ENCODE peak calls at places on chromosomes 12 and 14, in ten cellular contexts. One of them, this sample, is unnamed.

GRCh38 chr12:79978692-79979091 is 43.8 kb upstream of the PPP1R12A start:
- DNase-seq in body of pancreas: no peak
- DNase-seq in lower leg skin: no peak
- DNase-seq in A549: no peak
- DNase-seq in tibial nerve: no peak
- DNase-seq in H1: no peak
- DNase-seq in adrenal gland: no peak
- DNase-seq in stomach: no peak
- DNase-seq in GM12878: no peak
- DNase-seq in IMR-90: no peak
- DNase-seq in this sample: no peak

GRCh38 chr12:104928036-104928770 is 29.9 kb downstream of the SLC41A2 start:
- DNase-seq in body of pancreas: no peak
- DNase-seq in lower leg skin: no peak
- DNase-seq in A549: no peak
- DNase-seq in tibial nerve: no peak
- DNase-seq in H1: no peak
- DNase-seq in adrenal gland: no peak
- DNase-seq in stomach: no peak
- DNase-seq in GM12878: no peak
- DNase-seq in IMR-90: no peak
- DNase-seq in this sample: no peak

GRCh38 chr14:23401331-23401730 is 6.7 kb downstream of the MYH6 start:
- DNase-seq in body of pancreas: no peak
- DNase-seq in lower leg skin: no peak
- DNase-seq in A549: no peak
- DNase-seq in tibial nerve: no peak
- DNase-seq in H1: no peak
- DNase-seq in adrenal gland: no peak
- DNase-seq in stomach: no peak
- DNase-seq in GM12878: no peak
- DNase-seq in IMR-90: no peak
- DNase-seq in this sample: no peak

GRCh38 chr12:31880340-31880739 is 78.9 kb upstream of the RESF1 start:
- DNase-seq in body of pancreas: no peak
- DNase-seq in lower leg skin: no peak
- DNase-seq in A549: no peak
- DNase-seq in tibial nerve: no peak
- DNase-seq in H1: no peak
- DNase-seq in adrenal gland: no peak
- DNase-seq in stomach: no peak
- DNase-seq in GM12878: no peak
- DNase-seq in IMR-90: no peak
- DNase-seq in this sample: no peak

GRCh38 chr12:54004063-54004840 is 4.3 kb downstream of the HOXC9 start:
- DNase-seq in body of pancreas: no peak
- DNase-seq in lower leg skin: no peak
- DNase-seq in A549: no peak
- DNase-seq in tibial nerve: no peak
- DNase-seq in H1: no peak
- DNase-seq in adrenal gland: no peak
- DNase-seq in stomach: no peak
- DNase-seq in GM12878: no peak
- DNase-seq in IMR-90: no peak
- DNase-seq in this sample: no peak

GRCh38 chr14:50260072-50260471 is 28.7 kb upstream of the SOS2 start:
- DNase-seq in body of pancreas: no peak
- DNase-seq in lower leg skin: no peak
- DNase-seq in A549: no peak
- DNase-seq in tibial nerve: no peak
- DNase-seq in H1: no peak
- DNase-seq in adrenal gland: no peak
- DNase-seq in stomach: no peak
- DNase-seq in GM12878: no peak
- DNase-seq in IMR-90: no peak
- DNase-seq in this sample: no peak

GRCh38 chr12:17793854-17794253 is 296.1 kb downstream of the RERGL start:
- DNase-seq in body of pancreas: no peak
- DNase-seq in lower leg skin: no peak
- DNase-seq in A549: no peak
- DNase-seq in tibial nerve: no peak
- DNase-seq in H1: no peak
- DNase-seq in adrenal gland: no peak
- DNase-seq in stomach: no peak
- DNase-seq in GM12878: no peak
- DNase-seq in IMR-90: no peak
- DNase-seq in this sample: no peak

GRCh38 chr14:23174266-23174665 is 9.2 kb downstream of the SLC7A8 start:
- DNase-seq in body of pancreas: no peak
- DNase-seq in lower leg skin: no peak
- DNase-seq in A549: no peak
- DNase-seq in tibial nerve: no peak
- DNase-seq in H1: no peak
- DNase-seq in adrenal gland: no peak
- DNase-seq in stomach: no peak
- DNase-seq in GM12878: no peak
- DNase-seq in IMR-90: peak; percentile 48
- DNase-seq in this sample: no peak

GRCh38 chr12:65827827-65828231 is 3.5 kb downstream of the HMGA2 start:
- DNase-seq in body of pancreas: no peak
- DNase-seq in lower leg skin: no peak
- DNase-seq in A549: no peak
- DNase-seq in tibial nerve: no peak
- DNase-seq in H1: no peak
- DNase-seq in adrenal gland: no peak
- DNase-seq in stomach: no peak
- DNase-seq in GM12878: no peak
- DNase-seq in IMR-90: no peak
- DNase-seq in this sample: no peak

GRCh38 chr12:65832217-65832616 is 7.9 kb downstream of the HMGA2 start:
- DNase-seq in body of pancreas: no peak
- DNase-seq in lower leg skin: no peak
- DNase-seq in A549: no peak
- DNase-seq in tibial nerve: no peak
- DNase-seq in H1: no peak
- DNase-seq in adrenal gland: no peak
- DNase-seq in stomach: no peak
- DNase-seq in GM12878: no peak
- DNase-seq in IMR-90: no peak
- DNase-seq in this sample: no peak

GRCh38 chr12:65830305-65830704 is 6.0 kb downstream of the HMGA2 start:
- DNase-seq in body of pancreas: no peak
- DNase-seq in lower leg skin: no peak
- DNase-seq in A549: no peak
- DNase-seq in tibial nerve: no peak
- DNase-seq in H1: no peak
- DNase-seq in adrenal gland: no peak
- DNase-seq in stomach: no peak
- DNase-seq in GM12878: no peak
- DNase-seq in IMR-90: peak; percentile 68
- DNase-seq in this sample: no peak

GRCh38 chr12:65828711-65829339 is 4.5 kb downstream of the HMGA2 start:
- DNase-seq in body of pancreas: no peak
- DNase-seq in lower leg skin: no peak
- DNase-seq in A549: no peak
- DNase-seq in tibial nerve: no peak
- DNase-seq in H1: no peak
- DNase-seq in adrenal gland: no peak
- DNase-seq in stomach: no peak
- DNase-seq in GM12878: no peak
- DNase-seq in IMR-90: no peak
- DNase-seq in this sample: no peak

GRCh38 chr12:65829716-65830115 is 5.4 kb downstream of the HMGA2 start:
- DNase-seq in body of pancreas: no peak
- DNase-seq in lower leg skin: no peak
- DNase-seq in A549: no peak
- DNase-seq in tibial nerve: no peak
- DNase-seq in H1: no peak
- DNase-seq in adrenal gland: no peak
- DNase-seq in stomach: no peak
- DNase-seq in GM12878: no peak
- DNase-seq in IMR-90: no peak
- DNase-seq in this sample: no peak
- TF ChIP-seq POLR2A in body of pancreas: no peak
- TF ChIP-seq POLR2A in lower leg skin: no peak
- TF ChIP-seq POLR2A in A549: no peak
- TF ChIP-seq POLR2A in tibial nerve: no peak
- TF ChIP-seq POLR2A in H1: no peak
- TF ChIP-seq POLR2A in adrenal gland: no peak
- TF ChIP-seq POLR2A in stomach: no peak
- TF ChIP-seq POLR2A in GM12878: no peak
- TF ChIP-seq POLR2A in IMR-90: no peak
- TF ChIP-seq POLR2A in this sample: no peak

GRCh38 chr12:76029982-76030377 is 1.6 kb downstream of the PHLDA1 start:
- DNase-seq in body of pancreas: peak; percentile 18
- DNase-seq in lower leg skin: no peak
- DNase-seq in A549: no peak
- DNase-seq in tibial nerve: no peak
- DNase-seq in H1: no peak
- DNase-seq in adrenal gland: no peak
- DNase-seq in stomach: no peak
- DNase-seq in GM12878: no peak
- DNase-seq in IMR-90: peak; percentile 49
- DNase-seq in this sample: no peak

GRCh38 chr12:76030378-76031080 is 1.0 kb downstream of the PHLDA1 start:
- DNase-seq in body of pancreas: peak; percentile 56
- DNase-seq in lower leg skin: no peak
- DNase-seq in A549: no peak
- DNase-seq in tibial nerve: no peak
- DNase-seq in H1: no peak
- DNase-seq in adrenal gland: peak; percentile 75
- DNase-seq in stomach: peak; percentile 41
- DNase-seq in GM12878: no peak
- DNase-seq in IMR-90: peak; percentile 52
- DNase-seq in this sample: peak; percentile 22

GRCh38 chr12:76026643-76027063 is 4.9 kb downstream of the PHLDA1 start:
- DNase-seq in body of pancreas: no peak
- DNase-seq in lower leg skin: no peak
- DNase-seq in A549: no peak
- DNase-seq in tibial nerve: no peak
- DNase-seq in H1: no peak
- DNase-seq in adrenal gland: no peak
- DNase-seq in stomach: no peak
- DNase-seq in GM12878: no peak
- DNase-seq in IMR-90: peak; percentile 67
- DNase-seq in this sample: no peak

GRCh38 chr12:76031081-76031413 is 529 bp downstream of the PHLDA1 start:
- DNase-seq in body of pancreas: no peak
- DNase-seq in lower leg skin: no peak
- DNase-seq in A549: no peak
- DNase-seq in tibial nerve: no peak
- DNase-seq in H1: no peak
- DNase-seq in adrenal gland: no peak
- DNase-seq in stomach: no peak
- DNase-seq in GM12878: no peak
- DNase-seq in IMR-90: no peak
- DNase-seq in this sample: no peak

GRCh38 chr12:76028649-76029277 is 2.8 kb downstream of the PHLDA1 start:
- DNase-seq in body of pancreas: no peak
- DNase-seq in lower leg skin: no peak
- DNase-seq in A549: no peak
- DNase-seq in tibial nerve: no peak
- DNase-seq in H1: no peak
- DNase-seq in adrenal gland: no peak
- DNase-seq in stomach: no peak
- DNase-seq in GM12878: no peak
- DNase-seq in IMR-90: no peak
- DNase-seq in this sample: no peak
- H3K4me3 ChIP-seq in body of pancreas: no peak overlapping the region
- H3K4me3 ChIP-seq in lower leg skin: no peak overlapping the region
- H3K4me3 ChIP-seq in A549: peak overlapping the region; percentile 87
- H3K4me3 ChIP-seq in tibial nerve: peak overlapping the region; percentile 80
- H3K4me3 ChIP-seq in H1: peak overlapping the region; percentile 94
- H3K4me3 ChIP-seq in adrenal gland: peak overlapping the region; percentile 72
- H3K4me3 ChIP-seq in stomach: peak overlapping the region; percentile 69
- H3K4me3 ChIP-seq in GM12878: no peak overlapping the region
- H3K4me3 ChIP-seq in IMR-90: peak overlapping the region; percentile 98
- H3K4me3 ChIP-seq in this sample: peak overlapping the region; percentile 77

DNA sequence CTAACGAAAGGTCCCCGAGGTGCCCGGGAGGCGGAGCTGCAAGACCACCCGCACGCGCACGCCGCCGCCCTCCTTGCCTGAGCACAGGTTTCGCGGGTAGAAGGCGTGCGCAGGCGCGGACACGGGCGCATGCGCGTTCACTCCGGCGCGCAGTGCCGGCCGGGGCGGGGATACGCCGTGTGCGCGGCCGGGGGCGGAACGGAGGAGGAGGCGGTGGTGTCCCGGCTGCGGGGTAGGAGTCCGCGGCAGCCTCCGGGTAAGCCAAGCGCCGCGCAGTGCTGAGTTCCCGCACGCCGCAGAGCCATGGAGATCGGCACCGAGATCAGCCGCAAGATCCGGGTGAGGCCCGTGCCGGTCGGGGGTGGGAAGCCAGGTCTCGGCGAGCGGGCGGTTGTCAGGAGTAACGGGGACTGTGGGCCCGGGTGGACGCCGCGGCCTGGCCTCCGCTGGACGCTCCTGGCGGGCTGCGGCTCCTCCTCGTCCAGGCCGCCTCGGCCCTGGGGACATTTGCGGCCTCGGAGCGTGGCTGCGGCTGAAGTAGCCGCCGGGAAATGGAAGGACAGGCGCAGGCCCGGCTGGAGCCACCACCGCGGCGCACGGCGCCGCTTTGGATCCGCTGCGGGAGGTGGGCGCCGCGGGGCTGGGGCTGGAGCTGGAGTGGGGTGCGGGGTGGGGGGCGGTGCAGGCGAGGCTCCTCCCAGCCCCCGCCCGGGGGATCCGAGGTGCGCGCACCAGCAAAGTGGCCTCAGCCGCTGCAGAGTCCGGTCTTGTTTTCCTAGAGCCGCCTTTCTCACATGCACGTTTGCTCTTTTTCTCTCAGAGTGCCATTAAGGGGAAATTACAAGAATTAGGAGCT is at the start of gene ZC3H14:
- DNase-seq in body of pancreas: peak; percentile 86
- DNase-seq in lower leg skin: peak; percentile 56
- DNase-seq in A549: peak; percentile 82
- DNase-seq in tibial nerve: peak; percentile 59
- DNase-seq in H1: no peak
- DNase-seq in adrenal gland: peak; percentile 89
- DNase-seq in stomach: peak; percentile 84
- DNase-seq in GM12878: peak; percentile 71
- DNase-seq in IMR-90: peak; percentile 80
- DNase-seq in this sample: peak; percentile 72
- TF ChIP-seq POLR2A in body of pancreas: peak; percentile 86
- TF ChIP-seq POLR2A in lower leg skin: no peak
- TF ChIP-seq POLR2A in A549: peak; percentile 85
- TF ChIP-seq POLR2A in tibial nerve: peak; percentile 75
- TF ChIP-seq POLR2A in H1: peak; percentile 79
- TF ChIP-seq POLR2A in adrenal gland: peak; percentile 28
- TF ChIP-seq POLR2A in stomach: no peak
- TF ChIP-seq POLR2A in GM12878: peak; percentile 92
- TF ChIP-seq POLR2A in IMR-90: peak; percentile 61
- TF ChIP-seq POLR2A in this sample: peak; percentile 81

GRCh38 chr14:101118746-101119610 is 215.5 kb upstream of the RTL1 start:
- DNase-seq in body of pancreas: no peak
- DNase-seq in lower leg skin: peak; percentile 10
- DNase-seq in A549: no peak
- DNase-seq in tibial nerve: peak; percentile 54
- DNase-seq in H1: no peak
- DNase-seq in adrenal gland: peak; percentile 44
- DNase-seq in stomach: peak; percentile 17
- DNase-seq in GM12878: no peak
- DNase-seq in IMR-90: no peak
- DNase-seq in this sample: peak; percentile 27

GRCh38 chr14:101121399-101122113 is 218.0 kb upstream of the RTL1 start:
- DNase-seq in body of pancreas: no peak
- DNase-seq in lower leg skin: no peak
- DNase-seq in A549: no peak
- DNase-seq in tibial nerve: no peak
- DNase-seq in H1: no peak
- DNase-seq in adrenal gland: peak; percentile 37
- DNase-seq in stomach: peak; percentile 18
- DNase-seq in GM12878: no peak
- DNase-seq in IMR-90: no peak
- DNase-seq in this sample: peak; percentile 34

GRCh38 chr14:101119830-101120571 is 216.5 kb upstream of the RTL1 start:
- DNase-seq in body of pancreas: no peak
- DNase-seq in lower leg skin: peak; percentile 12
- DNase-seq in A549: no peak
- DNase-seq in tibial nerve: no peak
- DNase-seq in H1: no peak
- DNase-seq in adrenal gland: peak; percentile 50
- DNase-seq in stomach: peak; percentile 22
- DNase-seq in GM12878: no peak
- DNase-seq in IMR-90: peak; percentile 11
- DNase-seq in this sample: no peak

GRCh38 chr14:101122114-101122854 is 218.8 kb upstream of the RTL1 start:
- DNase-seq in body of pancreas: no peak
- DNase-seq in lower leg skin: no peak
- DNase-seq in A549: no peak
- DNase-seq in tibial nerve: no peak
- DNase-seq in H1: no peak
- DNase-seq in adrenal gland: peak; percentile 43
- DNase-seq in stomach: peak; percentile 11
- DNase-seq in GM12878: no peak
- DNase-seq in IMR-90: no peak
- DNase-seq in this sample: peak; percentile 7

GRCh38 chr14:101120636-101121398 is 217.3 kb upstream of the RTL1 start:
- DNase-seq in body of pancreas: no peak
- DNase-seq in lower leg skin: peak; percentile 27
- DNase-seq in A549: no peak
- DNase-seq in tibial nerve: no peak
- DNase-seq in H1: no peak
- DNase-seq in adrenal gland: peak; percentile 66
- DNase-seq in stomach: peak; percentile 26
- DNase-seq in GM12878: no peak
- DNase-seq in IMR-90: no peak
- DNase-seq in this sample: peak; percentile 65
- H3K4me3 ChIP-seq in body of pancreas: no peak overlapping the region
- H3K4me3 ChIP-seq in lower leg skin: no peak overlapping the region
- H3K4me3 ChIP-seq in A549: no peak overlapping the region
- H3K4me3 ChIP-seq in tibial nerve: peak overlapping the region; percentile 18
- H3K4me3 ChIP-seq in H1: no peak overlapping the region
- H3K4me3 ChIP-seq in adrenal gland: no peak overlapping the region
- H3K4me3 ChIP-seq in stomach: no peak overlapping the region
- H3K4me3 ChIP-seq in GM12878: no peak overlapping the region
- H3K4me3 ChIP-seq in IMR-90: no peak overlapping the region
- H3K4me3 ChIP-seq in this sample: peak overlapping the region; percentile 25